ENCODE peak calls at places on chromosomes 5 and 9, in six cellular contexts. X, R, O, V, W and F are unnamed samples.
A peak's percentile ranks its signal among the peaks of the same experiment; 100 is the strongest.

GRCh38 chr5:161042862-161043261 is 190.9 kb upstream of the ATP10B start:
- DNase-seq in X (no peak), R (no peak), O (no peak), V (no peak), W (no peak), F (no peak)

GRCh38 chr5:132464155-132464939 is 26.2 kb downstream of the IRF1 start:
- DNase-seq in X (peak; percentile 52), R (peak; percentile 66), O (no peak), V (no peak), W (peak; percentile 42), F (no peak)

GRCh38 chr5:33690736-33691135 is 201.1 kb downstream of the ADAMTS12 start:
- DNase-seq in X (no peak), R (no peak), O (no peak), V (no peak), W (no peak), F (no peak)

GRCh38 chr9:13190040-13190439 is 89.5 kb downstream of the MPDZ start:
- DNase-seq in X (no peak), R (no peak), O (no peak), V (no peak), W (no peak), F (no peak)

GRCh38 chr5:173919443-173919842 is 31.3 kb downstream of the CPEB4 start:
- DNase-seq in X (no peak), R (no peak), O (peak; percentile 46), V (no peak), W (no peak), F (no peak)

GRCh38 chr9:124741681-124742080 is 29.4 kb downstream of the NR6A1 start:
- DNase-seq in X (no peak), R (no peak), O (no peak), V (no peak), W (peak; percentile 42), F (no peak)

GRCh38 chr9:116857321-116857720 is 170.2 kb downstream of the TRIM32 start:
- DNase-seq in X (no peak), R (no peak), O (no peak), V (no peak), W (no peak), F (no peak)

GRCh38 chr9:117403403-117403811 is 11.4 kb downstream of the ASTN2 start:
- DNase-seq in X (peak; percentile 20), R (no peak), O (no peak), V (no peak), W (peak; percentile 70), F (no peak)

GRCh38 chr5:111071413-111071812 is at the start of gene TSLP:
- DNase-seq in X (no peak), R (no peak), O (no peak), V (no peak), W (no peak), F (no peak)

GRCh38 chr5:143403607-143404415 is at the start of gene NR3C1:
- DNase-seq in X (peak; percentile 66), R (peak; percentile 94), O (no peak), V (no peak), W (peak; percentile 88), F (peak; percentile 92)

GRCh38 chr5:143401846-143402463 is 1.5 kb downstream of the NR3C1 start:
- DNase-seq in X (no peak), R (no peak), O (no peak), V (no peak), W (no peak), F (no peak)

GRCh38 chr5:143402464-143403356 is 776 bp downstream of the NR3C1 start:
- DNase-seq in X (peak; percentile 74), R (peak; percentile 85), O (no peak), V (no peak), W (peak; percentile 71), F (peak; percentile 87)

GRCh38 chr5:143404416-143405062 is 1.1 kb upstream of the NR3C1 start:
- DNase-seq in X (peak; percentile 72), R (peak; percentile 91), O (peak; percentile 64), V (no peak), W (peak; percentile 77), F (peak; percentile 92)

GRCh38 chr5:143403357-143403606 is 204 bp downstream of the NR3C1 start:
- DNase-seq in X (no peak), R (no peak), O (no peak), V (no peak), W (no peak), F (no peak)
- TF ChIP-seq POLR2AphosphoS5 in X (no peak), R (peak; percentile 69), O (peak; percentile 49), V (no peak), W (no peak), F (peak; percentile 81)

GRCh38 chr9:87285183-87285582 is 212.5 kb upstream of the DAPK1 start:
- DNase-seq in X (no peak), R (no peak), O (no peak), V (no peak), W (peak; percentile 27), F (no peak)
- TF ChIP-seq POLR2AphosphoS5 in X (no peak), R (no peak), O (no peak), V (no peak), W (peak; percentile 56), F (no peak)

DNA sequence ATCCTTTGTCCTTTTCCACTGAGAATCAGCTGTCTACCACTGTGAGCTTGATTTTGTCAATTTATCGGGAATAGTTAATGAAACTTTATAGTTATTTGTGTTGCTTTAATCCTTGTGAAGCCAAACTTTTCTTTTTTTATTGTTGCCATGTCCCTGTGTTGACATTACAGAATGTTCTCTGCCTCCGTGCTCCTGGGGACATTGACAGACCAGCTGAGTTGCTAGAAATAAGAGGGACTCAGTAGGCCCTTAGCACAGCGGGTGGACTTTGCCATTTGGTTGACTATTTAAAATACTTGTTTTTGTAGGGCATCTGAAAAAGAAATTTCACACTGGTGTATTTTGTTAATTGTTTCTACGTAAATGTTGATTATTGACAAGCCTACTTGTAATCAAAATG is 70.5 kb downstream of the IL31RA start:
- DNase-seq in X (no peak), R (no peak), O (no peak), V (no peak), W (no peak), F (peak; percentile 31)
- TF ChIP-seq POLR2AphosphoS5 in X (no peak), R (no peak), O (no peak), V (no peak), W (no peak), F (no peak)

DNA sequence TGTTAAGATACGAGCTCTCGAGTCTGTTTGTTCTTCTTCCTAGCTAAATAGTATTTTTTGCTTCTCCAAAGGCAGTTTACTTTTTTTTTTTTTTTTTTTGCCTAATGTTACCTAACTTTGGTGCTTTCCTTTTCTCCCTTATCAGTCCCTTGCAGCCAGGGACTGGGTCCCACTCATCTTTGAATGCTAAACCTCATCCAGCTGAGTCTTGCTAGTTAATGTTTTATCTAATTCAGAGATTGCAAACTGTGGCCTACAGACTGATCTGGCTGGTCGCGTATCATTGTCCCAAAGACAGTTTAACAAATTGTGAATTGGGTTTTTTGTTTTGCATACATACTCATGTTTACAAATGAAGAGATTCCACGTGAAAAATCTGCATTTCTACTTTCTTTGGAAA is 95.7 kb upstream of the EFNA5 start:
- DNase-seq in X (no peak), R (no peak), O (no peak), V (no peak), W (no peak), F (no peak)
- TF ChIP-seq POLR2AphosphoS5 in X (no peak), R (no peak), O (no peak), V (no peak), W (no peak), F (no peak)

GRCh38 chr5:139765409-139766217 is 30.0 kb upstream of the PSD2 start:
- DNase-seq in X (peak; percentile 88), R (peak; percentile 81), O (peak; percentile 57), V (no peak), W (peak; percentile 93), F (peak; percentile 85)
- TF ChIP-seq POLR2AphosphoS5 in X (no peak), R (no peak), O (no peak), V (peak; percentile 29), W (no peak), F (no peak)

GRCh38 chr5:102865510-102866314 is 110.6 kb downstream of the PAM start:
- DNase-seq in X (peak; percentile 91), R (peak; percentile 81), O (no peak), V (peak; percentile 86), W (peak; percentile 82), F (peak; percentile 78)
- TF ChIP-seq POLR2AphosphoS5 in X (no peak), R (peak; percentile 41), O (no peak), V (peak; percentile 81), W (peak; percentile 40), F (peak; percentile 12)

DNA sequence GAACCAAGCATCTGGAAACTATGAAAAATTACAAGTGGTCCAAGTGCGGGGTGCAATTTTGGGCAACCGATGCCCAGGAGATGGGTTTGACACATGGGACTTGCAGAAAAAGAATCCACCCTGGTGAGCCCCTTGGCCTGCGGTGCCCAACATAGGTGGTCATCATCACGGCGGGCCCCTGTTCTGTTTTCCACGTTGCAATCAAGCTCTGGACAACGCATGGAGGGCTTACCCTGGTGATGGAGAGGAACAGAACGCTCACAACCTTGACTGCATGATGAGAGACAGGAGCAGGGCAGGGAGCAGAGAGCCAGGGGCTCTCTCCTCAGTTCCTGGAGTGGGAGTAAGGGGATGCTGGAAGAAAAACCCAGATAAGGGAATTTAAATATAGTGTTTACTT is 172.0 kb downstream of the GADD45G start:
- DNase-seq in X (no peak), R (no peak), O (no peak), V (no peak), W (no peak), F (peak; percentile 20)
- TF ChIP-seq POLR2AphosphoS5 in X (no peak), R (no peak), O (no peak), V (no peak), W (no peak), F (no peak)